ENCODE peak calls at places on chromosomes 6 and 20, in six cellular contexts. O is choroid plexus epithelial cell; S is activated CD8-positive, alpha-beta T cell treated with anti-CD3 and anti-CD28 coated beads for 36 hours; H is stomach; G is fibroblast of lung; P is upper lobe of right lung. T is an unnamed sample.

GRCh38 chr6:35161776-35162607 is 20.9 kb upstream of the TCP11 start:
- DNase-seq in O (peak; percentile 34), S (no peak), H (peak; percentile 56), G (no peak), P (no peak), T (no peak)

GRCh38 chr20:25295386-25296093 is 47.7 kb downstream of the PYGB start:
- DNase-seq in O (no peak), S (no peak), H (peak; percentile 72), G (no peak), P (no peak), T (no peak)

GRCh38 chr20:45970646-45971424 is 1.2 kb downstream of the ZNF335 start:
- DNase-seq in O (peak; percentile 48), S (peak; percentile 51), H (peak; percentile 30), G (peak; percentile 37), P (peak; percentile 76), T (no peak)

GRCh38 chr20:63414720-63415417 is 53.7 kb upstream of the CHRNA4 start:
- DNase-seq in O (no peak), S (no peak), H (no peak), G (no peak), P (no peak), T (no peak)

GRCh38 chr20:1377984-1378742 is 14.7 kb downstream of the FKBP1A start:
- DNase-seq in O (peak; percentile 50), S (no peak), H (no peak), G (peak; percentile 80), P (no peak), T (no peak)

GRCh38 chr20:53611449-53611894 is 17.8 kb upstream of the ZNF217 start:
- DNase-seq in O (peak; percentile 99), S (no peak), H (peak; percentile 25), G (peak; percentile 100), P (no peak), T (no peak)

GRCh38 chr6:43436577-43437282 is 9.4 kb downstream of the ABCC10 start:
- DNase-seq in O (peak; percentile 89), S (peak; percentile 15), H (peak; percentile 50), G (peak; percentile 70), P (no peak), T (no peak)

GRCh38 chr6:29552512-29553051 is 7.0 kb downstream of the UBD start:
- DNase-seq in O (peak; percentile 91), S (peak; percentile 26), H (no peak), G (peak; percentile 53), P (no peak), T (peak; percentile 88)

GRCh38 chr6:136771306-136771705 is 21.0 kb downstream of the MAP3K5 start:
- DNase-seq in O (no peak), S (no peak), H (no peak), G (no peak), P (no peak), T (no peak)

GRCh38 chr20:57457243-57457761 is 66.1 kb downstream of the RBM38 start:
- DNase-seq in O (no peak), S (no peak), H (no peak), G (no peak), P (no peak), T (no peak)

GRCh38 chr6:7004581-7005297 is 103.0 kb upstream of the RREB1 start:
- DNase-seq in O (peak; percentile 86), S (no peak), H (no peak), G (no peak), P (no peak), T (no peak)

GRCh38 chr6:166553563-166554271 is 32.8 kb downstream of the RAMACL start:
- DNase-seq in O (peak; percentile 84), S (no peak), H (no peak), G (peak; percentile 88), P (no peak), T (no peak)

GRCh38 chr20:34710568-34710839 is 6.4 kb downstream of the TP53INP2 start:
- DNase-seq in O (no peak), S (no peak), H (no peak), G (no peak), P (no peak), T (no peak)

GRCh38 chr20:34710861-34711574 is 6.9 kb downstream of the TP53INP2 start:
- DNase-seq in O (no peak), S (no peak), H (no peak), G (no peak), P (no peak), T (no peak)

GRCh38 chr20:34708621-34709043 is 4.5 kb downstream of the TP53INP2 start:
- DNase-seq in O (peak; percentile 56), S (peak; percentile 81), H (peak; percentile 48), G (peak; percentile 12), P (peak; percentile 70), T (peak; percentile 70)

GRCh38 chr20:34709044-34709835 is 5.1 kb downstream of the TP53INP2 start:
- DNase-seq in O (peak; percentile 75), S (peak; percentile 90), H (peak; percentile 85), G (peak; percentile 77), P (peak; percentile 93), T (peak; percentile 94)

DNA sequence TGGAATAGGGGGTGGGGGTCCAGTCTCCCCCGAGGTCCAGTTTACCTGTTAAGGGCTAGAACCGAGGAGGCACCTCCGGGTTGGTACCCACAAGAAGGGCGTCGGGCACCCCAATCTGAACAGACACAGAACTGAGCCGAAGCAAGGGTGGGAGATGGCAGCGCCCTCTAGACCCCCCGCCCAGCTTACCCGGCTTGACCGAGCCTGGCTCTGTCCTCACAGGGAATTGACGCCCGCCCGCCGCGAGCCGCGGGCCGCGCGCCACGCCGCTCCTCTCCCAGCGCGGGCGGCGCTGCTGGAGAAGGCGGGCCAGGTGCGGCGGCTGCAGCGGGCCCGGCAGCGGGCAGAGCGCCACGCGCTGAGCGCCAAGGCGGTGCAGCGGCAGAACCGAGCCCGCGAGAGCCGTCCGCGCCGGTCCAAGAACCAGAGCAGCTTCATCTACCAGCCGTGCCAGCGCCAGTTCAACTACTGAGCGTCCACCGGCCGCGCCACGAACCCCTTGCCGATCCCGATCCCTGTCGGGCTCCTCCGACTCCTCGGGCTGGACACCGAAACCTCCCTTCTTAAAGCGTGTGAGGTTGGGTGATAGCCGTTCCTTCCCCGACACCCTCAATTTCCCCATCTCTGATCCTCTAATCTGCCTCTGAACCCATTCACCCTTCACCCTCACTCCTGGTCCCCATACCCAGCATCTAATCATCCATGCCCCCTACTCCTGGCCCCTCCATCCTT is 5.9 kb downstream of the TP53INP2 start:
- DNase-seq in O (peak; percentile 60), S (peak; percentile 76), H (peak; percentile 83), G (peak; percentile 66), P (peak; percentile 92), T (peak; percentile 90)
- TF ChIP-seq CTCF in O (no peak), S (no peak), H (no peak), G (peak; percentile 32), P (peak; percentile 32), T (peak; percentile 49)

GRCh38 chr20:40251284-40251932 is 437.6 kb downstream of the MAFB start:
- DNase-seq in O (peak; percentile 54), S (peak; percentile 5), H (no peak), G (no peak), P (no peak), T (peak; percentile 41)
- TF ChIP-seq CTCF in O (peak; percentile 75), S (peak; percentile 39), H (no peak), G (peak; percentile 61), P (peak; percentile 55), T (peak; percentile 68)

GRCh38 chr6:160162167-160162566 is 40.6 kb downstream of the SLC22A1 start:
- DNase-seq in O (no peak), S (no peak), H (no peak), G (no peak), P (no peak), T (no peak)

GRCh38 chr6:160163425-160163824 is 41.8 kb downstream of the SLC22A1 start:
- DNase-seq in O (no peak), S (no peak), H (no peak), G (no peak), P (no peak), T (no peak)

GRCh38 chr6:160160929-160161646 is 39.5 kb downstream of the SLC22A1 start:
- DNase-seq in O (no peak), S (no peak), H (no peak), G (no peak), P (no peak), T (no peak)

GRCh38 chr6:160161647-160161986 is 40.0 kb downstream of the SLC22A1 start:
- DNase-seq in O (no peak), S (no peak), H (no peak), G (no peak), P (no peak), T (no peak)

DNA sequence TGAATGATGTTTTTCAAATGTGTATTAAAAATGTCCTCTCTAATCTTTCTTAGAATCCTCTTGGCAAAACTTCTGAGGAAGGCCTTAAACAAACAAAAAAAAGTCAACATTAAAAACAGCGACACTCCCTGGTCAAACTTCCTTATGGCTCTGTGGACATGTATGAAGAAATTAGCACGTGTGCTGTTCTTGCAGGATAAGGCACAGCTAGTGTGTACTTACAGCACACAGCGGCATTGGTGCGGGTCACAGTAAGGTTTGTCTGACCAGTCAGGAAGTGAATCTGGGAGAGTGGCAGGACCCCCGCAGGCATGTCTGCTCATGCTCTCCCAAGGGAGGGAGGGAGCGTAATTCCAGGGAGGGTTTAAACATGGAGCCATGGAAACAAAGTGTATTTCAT is 38.8 kb downstream of the SLC22A1 start:
- DNase-seq in O (peak; percentile 65), S (no peak), H (peak; percentile 65), G (no peak), P (no peak), T (no peak)
- TF ChIP-seq CTCF in O (peak; percentile 48), S (no peak), H (no peak), G (peak; percentile 27), P (no peak), T (no peak)

GRCh38 chr6:132515386-132515785 is 2.5 kb upstream of the STX7 start:
- DNase-seq in O (no peak), S (no peak), H (no peak), G (peak; percentile 12), P (no peak), T (no peak)
- TF ChIP-seq CTCF in O (no peak), S (no peak), H (no peak), G (no peak), P (no peak), T (no peak)